ENCODE peak calls at places on chromosomes 7 and 10, in six cellular contexts. D is PC-9, K is GM23338, E is OCI-LY7, N is PC-3, Q is H1. H is an unnamed sample. For H3K4me1, the result is how much of the 10 kb centered on the place peaks cover.

GRCh38 chr7:102431617-102432298 is 1.6 kb upstream of the ORAI2 start:
- DNase-seq in D (no peak), K (no peak), E (peak), N (peak), Q (no peak), H (no peak)

GRCh38 chr10:130737622-130738021 is 573.9 kb downstream of the TCERG1L start:
- DNase-seq in D (no peak), K (peak), E (no peak), N (no peak), Q (no peak), H (no peak)

GRCh38 chr10:93993782-93994668 is at the start of gene PLCE1:
- DNase-seq in D (peak), K (peak), E (no peak), N (peak), Q (no peak), H (peak)

GRCh38 chr10:4883079-4883739 is 57.2 kb downstream of the AKR1E2 start:
- DNase-seq in D (no peak), K (no peak), E (no peak), N (peak), Q (no peak), H (no peak)

GRCh38 chr7:4650471-4651047 is 31.5 kb upstream of the FOXK1 start:
- DNase-seq in D (no peak), K (peak), E (no peak), N (no peak), Q (no peak), H (no peak)

GRCh38 chr7:152751449-152752141 is 8.0 kb upstream of the ACTR3B start:
- DNase-seq in D (no peak), K (no peak), E (no peak), N (no peak), Q (no peak), H (no peak)

GRCh38 chr10:31580646-31581045 is 261.6 kb downstream of the ZEB1 start:
- DNase-seq in D (no peak), K (no peak), E (no peak), N (no peak), Q (no peak), H (no peak)

GRCh38 chr10:78277734-78278404 is 244.2 kb downstream of the RPS24 start:
- DNase-seq in D (no peak), K (no peak), E (no peak), N (peak), Q (no peak), H (peak)

GRCh38 chr10:5940807-5941218 is 36.5 kb downstream of the IL15RA start:
- DNase-seq in D (no peak), K (no peak), E (no peak), N (no peak), Q (no peak), H (no peak)

DNA sequence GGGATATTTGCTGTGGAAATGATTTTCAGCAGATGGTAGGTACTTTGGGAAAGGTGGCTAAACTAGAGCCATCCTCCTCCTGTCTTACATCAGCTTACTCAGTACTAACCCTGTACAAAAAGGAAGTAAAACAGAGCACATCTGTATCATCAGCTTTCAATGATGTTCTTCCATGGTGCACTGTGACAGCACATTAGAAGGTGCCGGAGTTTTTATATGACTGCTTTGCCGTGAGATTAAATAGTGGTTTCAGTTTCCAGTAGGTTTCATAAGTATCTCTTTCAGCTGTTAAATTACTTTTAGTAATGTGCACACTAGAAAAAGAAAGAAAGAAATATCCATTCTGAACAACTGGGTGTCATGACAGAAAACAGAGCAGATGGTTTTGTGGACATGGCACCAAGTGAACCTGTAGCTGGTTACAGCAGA is 86.5 kb downstream of the ARID5B start:
- DNase-seq in D (no peak), K (no peak), E (peak), N (no peak), Q (no peak), H (no peak)
- H3K4me1 ChIP-seq in D (under half), K (under half), E (half or more), N (under half), Q (under half), H (under half)

GRCh38 chr10:310976-311639 is 175.9 kb downstream of the ZMYND11 start:
- DNase-seq in D (no peak), K (no peak), E (no peak), N (no peak), Q (no peak), H (no peak)
- H3K4me1 ChIP-seq in D (under half), K (under half), E (half or more), N (under half), Q (under half), H (under half)

GRCh38 chr10:69051303-69051702 is 36.6 kb upstream of the SRGN start:
- DNase-seq in D (no peak), K (no peak), E (no peak), N (no peak), Q (no peak), H (no peak)
- H3K4me1 ChIP-seq in D (under half), K (under half), E (under half), N (under half), Q (under half), H (under half)

GRCh38 chr10:45265995-45266394 is 49.4 kb downstream of the OR13A1 start:
- DNase-seq in D (no peak), K (peak), E (no peak), N (no peak), Q (no peak), H (no peak)

GRCh38 chr10:45257615-45258014 is 57.8 kb downstream of the OR13A1 start:
- DNase-seq in D (no peak), K (no peak), E (no peak), N (no peak), Q (no peak), H (no peak)

GRCh38 chr10:45261946-45262345 is 53.5 kb downstream of the OR13A1 start:
- DNase-seq in D (no peak), K (no peak), E (no peak), N (no peak), Q (no peak), H (no peak)

GRCh38 chr10:45261243-45261775 is 54.1 kb downstream of the OR13A1 start:
- DNase-seq in D (no peak), K (no peak), E (no peak), N (no peak), Q (no peak), H (no peak)
- H3K4me1 ChIP-seq in D (under half), K (under half), E (under half), N (under half), Q (under half), H (under half)

GRCh38 chr10:51006686-51007085 is 67.6 kb upstream of the PRKG1 start:
- DNase-seq in D (no peak), K (no peak), E (no peak), N (no peak), Q (no peak), H (no peak)

GRCh38 chr10:51007781-51008180 is 66.5 kb upstream of the PRKG1 start:
- DNase-seq in D (no peak), K (no peak), E (no peak), N (peak), Q (no peak), H (no peak)

GRCh38 chr10:51001587-51001986 is 72.7 kb upstream of the PRKG1 start:
- DNase-seq in D (no peak), K (peak), E (peak), N (peak), Q (no peak), H (peak)

GRCh38 chr10:51000976-51001375 is 73.3 kb upstream of the PRKG1 start:
- DNase-seq in D (no peak), K (no peak), E (no peak), N (no peak), Q (no peak), H (no peak)

GRCh38 chr10:51005551-51005950 is 68.7 kb upstream of the PRKG1 start:
- DNase-seq in D (no peak), K (no peak), E (no peak), N (peak), Q (no peak), H (no peak)
- H3K4me1 ChIP-seq in D (under half), K (under half), E (under half), N (under half), Q (under half), H (under half)

GRCh38 chr7:129655801-129656200 is 44.3 kb downstream of the NRF1 start:
- DNase-seq in D (no peak), K (no peak), E (no peak), N (no peak), Q (no peak), H (no peak)

GRCh38 chr7:129650056-129650758 is 38.7 kb downstream of the NRF1 start:
- DNase-seq in D (no peak), K (no peak), E (no peak), N (peak), Q (no peak), H (no peak)

GRCh38 chr7:129657363-129657762 is 45.8 kb downstream of the NRF1 start:
- DNase-seq in D (peak), K (no peak), E (no peak), N (peak), Q (no peak), H (no peak)

GRCh38 chr7:129649128-129649690 is 37.7 kb downstream of the NRF1 start:
- DNase-seq in D (no peak), K (no peak), E (no peak), N (no peak), Q (no peak), H (no peak)

GRCh38 chr7:129652914-129653313 is 41.4 kb downstream of the NRF1 start:
- DNase-seq in D (no peak), K (no peak), E (no peak), N (no peak), Q (no peak), H (no peak)
- H3K4me1 ChIP-seq in D (under half), K (under half), E (under half), N (under half), Q (under half), H (under half)

GRCh38 chr10:28640551-28640950 is 36.8 kb upstream of the BAMBI start:
- DNase-seq in D (no peak), K (no peak), E (no peak), N (no peak), Q (no peak), H (no peak)
- H3K4me1 ChIP-seq in D (under half), K (under half), E (under half), N (under half), Q (under half), H (under half)

GRCh38 chr10:89280501-89280900 is 21.3 kb upstream of the IFIT2 start:
- DNase-seq in D (no peak), K (no peak), E (no peak), N (no peak), Q (no peak), H (no peak)
- H3K4me1 ChIP-seq in D (half or more), K (under half), E (under half), N (half or more), Q (under half), H (half or more)

DNA sequence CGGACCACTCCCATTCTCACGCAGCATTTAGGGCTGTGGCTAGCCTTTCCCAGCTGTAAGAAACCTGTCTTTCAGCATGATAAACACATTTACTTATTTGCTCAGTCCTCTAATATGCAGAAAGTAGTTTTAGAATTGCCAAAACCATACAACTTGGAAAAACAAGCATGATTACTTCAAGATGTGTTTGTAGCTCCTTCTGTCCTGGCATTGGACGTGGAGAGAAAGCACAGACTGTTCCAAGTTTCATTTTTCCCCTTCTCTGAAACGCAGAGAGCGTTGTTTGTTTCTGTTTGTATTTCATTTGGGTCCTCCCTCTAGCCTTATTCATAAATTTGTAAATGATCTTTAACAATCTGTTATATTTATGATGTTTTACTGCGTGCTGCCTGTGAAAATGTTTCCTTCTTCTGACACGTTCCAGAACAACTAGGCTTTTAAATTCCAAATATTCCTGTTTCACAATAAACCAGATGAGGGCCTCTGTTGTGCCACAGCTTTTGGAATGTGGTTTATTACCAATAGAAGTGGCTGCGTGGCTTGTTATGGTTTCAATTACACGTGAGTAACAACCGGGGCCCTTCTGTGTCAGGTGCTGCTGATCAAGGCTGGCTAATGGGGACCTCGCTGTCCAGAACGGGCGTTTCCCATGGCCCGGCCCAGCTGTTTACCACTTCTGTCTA is 26.1 kb downstream of the MNX1 start:
- DNase-seq in D (no peak), K (no peak), E (no peak), N (no peak), Q (no peak), H (peak)
- H3K4me1 ChIP-seq in D (under half), K (under half), E (under half), N (under half), Q (under half), H (under half)

H was measured in SK-N-SH.